ENCODE peak calls at places on chromosomes 7 and 10, in seven cellular contexts. J is H9, M is IMR-90, K is mesenchymal stem cell, P is mesendoderm, V is H1, B is trophoblast cell. S is an unnamed sample.

GRCh38 chr10:24882047-24882698 is 70.2 kb downstream of the PRTFDC1 start:
- DNase-seq in V (no peak), K (no peak), B (no peak), P (no peak), J (no peak), M (peak; percentile 60), S (no peak)

GRCh38 chr7:131603932-131604331 is 47.5 kb upstream of the PODXL start:
- DNase-seq in K (no peak), B (no peak), J (no peak), V (no peak), M (no peak), P (no peak), S (no peak)

GRCh38 chr10:101901340-101901739 is 57.7 kb upstream of the KCNIP2 start:
- DNase-seq in K (no peak), V (no peak), J (no peak), B (no peak), M (no peak), P (no peak), S (no peak)

GRCh38 chr7:149003018-149003417 is 25.3 kb downstream of the PDIA4 start:
- DNase-seq in P (no peak), M (no peak), K (no peak), J (no peak), B (no peak), V (no peak), S (no peak)

GRCh38 chr10:91653214-91653875 is 20.5 kb upstream of the PPP1R3C start:
- DNase-seq in P (no peak), M (peak; percentile 77), B (no peak), V (no peak), J (no peak), K (peak; percentile 53), S (no peak)

GRCh38 chr10:3339531-3339950 is 167.0 kb upstream of the PITRM1 start:
- DNase-seq in P (no peak), K (peak; percentile 77), M (peak; percentile 48), B (no peak), V (no peak), J (no peak), S (no peak)

GRCh38 chr10:43255644-43256431 is 11.0 kb downstream of the RASGEF1A start:
- DNase-seq in V (no peak), M (no peak), P (peak; percentile 52), B (peak; percentile 21), K (peak; percentile 2), J (peak; percentile 75), S (no peak)

GRCh38 chr7:148856035-148856881 is 27.8 kb downstream of the EZH2 start:
- DNase-seq in B (peak; percentile 70), V (no peak), P (peak; percentile 54), J (no peak), K (peak; percentile 53), M (peak; percentile 28), S (no peak)

GRCh38 chr10:70459771-70460490 is 18.4 kb upstream of the NODAL start:
- DNase-seq in M (no peak), B (no peak), V (no peak), K (no peak), P (no peak), J (peak; percentile 67), S (no peak)

GRCh38 chr7:1672851-1673486 is 2.9 kb downstream of the ELFN1 start:
- DNase-seq in J (no peak), K (no peak), V (no peak), M (no peak), B (no peak), P (no peak), S (no peak)

GRCh38 chr7:1675036-1675671 is 5.1 kb downstream of the ELFN1 start:
- DNase-seq in V (no peak), M (no peak), K (no peak), P (no peak), J (peak; percentile 25), B (no peak), S (no peak)

GRCh38 chr7:1673581-1674102 is 3.6 kb downstream of the ELFN1 start:
- DNase-seq in J (no peak), B (no peak), V (no peak), K (no peak), M (no peak), P (no peak), S (no peak)

GRCh38 chr7:1675673-1676549 is 5.8 kb downstream of the ELFN1 start:
- DNase-seq in V (no peak), P (no peak), K (no peak), B (no peak), M (no peak), J (peak; percentile 26), S (no peak)

GRCh38 chr7:1674161-1675035 is 4.3 kb downstream of the ELFN1 start:
- DNase-seq in B (no peak), K (no peak), P (no peak), V (no peak), J (no peak), M (no peak), S (no peak)
- H3K4ac ChIP-seq in B (no peak overlapping the region), K (no peak overlapping the region), P (no peak overlapping the region), V (no peak overlapping the region), J (no peak overlapping the region), M (no peak overlapping the region), S (no peak overlapping the region)

GRCh38 chr10:22228167-22228938 is 10.5 kb upstream of the EBLN1 start:
- DNase-seq in P (no peak), B (no peak), K (no peak), J (no peak), V (no peak), M (no peak), S (no peak)
- H3K18ac ChIP-seq in P (no peak overlapping the region), B (no peak overlapping the region), K (no peak overlapping the region), J (no peak overlapping the region), V (no peak overlapping the region), M (no peak overlapping the region), S (no peak overlapping the region)

GRCh38 chr7:86776136-86776535 is 132.4 kb downstream of the GRM3 start:
- DNase-seq in P (no peak), V (no peak), K (no peak), M (no peak), B (no peak), J (no peak), S (no peak)
- H2BK120ac ChIP-seq in P (no peak overlapping the region), V (no peak overlapping the region), K (no peak overlapping the region), M (no peak overlapping the region), B (no peak overlapping the region), J (no peak overlapping the region), S (no peak overlapping the region)

DNA sequence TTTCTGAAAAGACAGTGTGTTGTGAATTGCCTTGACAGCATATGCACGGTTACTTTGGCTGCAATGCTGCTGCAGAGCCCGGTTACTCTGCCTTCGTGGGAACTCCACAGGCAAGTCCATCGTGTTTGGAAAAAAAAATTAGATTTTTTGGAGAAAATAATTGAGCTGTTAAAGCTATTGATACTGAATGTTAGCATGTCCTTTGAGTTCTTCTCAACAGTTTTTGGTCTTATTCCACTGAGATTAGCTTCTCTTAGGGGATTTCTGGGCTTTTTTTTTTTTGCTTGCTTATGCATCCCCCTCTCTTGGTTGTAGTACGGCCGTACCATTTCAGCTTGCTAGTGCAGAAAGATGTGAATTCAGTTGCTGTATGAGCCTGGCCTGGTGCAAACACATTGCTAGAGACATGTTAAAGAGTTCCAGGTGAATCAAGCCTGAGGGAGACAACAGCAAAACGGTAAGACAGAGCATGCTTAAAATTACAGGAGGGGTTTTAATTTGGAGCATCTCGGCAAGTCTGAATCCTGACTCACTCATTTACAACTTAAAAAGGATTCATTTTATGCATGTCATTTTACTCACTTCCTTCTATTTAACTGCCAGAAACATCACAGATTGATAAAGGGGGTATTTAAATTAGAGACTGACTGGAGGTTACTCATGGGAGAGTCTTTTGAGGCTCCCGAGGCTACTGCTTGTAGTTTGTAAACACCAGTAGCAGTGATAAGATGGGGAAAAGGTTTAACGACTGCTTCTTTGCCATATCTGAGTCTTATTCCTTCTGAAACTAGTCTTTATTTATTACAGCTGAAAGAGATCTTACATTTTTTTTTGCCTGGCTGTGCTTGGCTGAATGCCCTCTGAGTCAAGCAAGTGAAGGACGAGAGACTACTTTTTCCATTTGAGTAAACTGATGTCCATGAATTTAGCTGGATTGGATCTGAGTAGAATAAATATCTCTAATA is 113.7 kb downstream of the CDK14 start:
- DNase-seq in V (no peak), P (peak; percentile 51), B (no peak), J (no peak), M (peak; percentile 78), K (peak; percentile 33), S (no peak)
- H3K4ac ChIP-seq in V (no peak overlapping the region), P (no peak overlapping the region), B (no peak overlapping the region), J (no peak overlapping the region), M (no peak overlapping the region), K (no peak overlapping the region), S (no peak overlapping the region)

GRCh38 chr7:2819161-2819953 is 24.8 kb downstream of the GNA12 start:
- DNase-seq in J (no peak), P (no peak), B (peak; percentile 46), V (no peak), M (no peak), K (no peak), S (no peak)
- H3K18ac ChIP-seq in J (no peak overlapping the region), P (no peak overlapping the region), B (peak overlapping the region; percentile 87), V (peak overlapping the region; percentile 93), M (peak overlapping the region; percentile 92), K (peak overlapping the region; percentile 81), S (no peak overlapping the region)

DNA sequence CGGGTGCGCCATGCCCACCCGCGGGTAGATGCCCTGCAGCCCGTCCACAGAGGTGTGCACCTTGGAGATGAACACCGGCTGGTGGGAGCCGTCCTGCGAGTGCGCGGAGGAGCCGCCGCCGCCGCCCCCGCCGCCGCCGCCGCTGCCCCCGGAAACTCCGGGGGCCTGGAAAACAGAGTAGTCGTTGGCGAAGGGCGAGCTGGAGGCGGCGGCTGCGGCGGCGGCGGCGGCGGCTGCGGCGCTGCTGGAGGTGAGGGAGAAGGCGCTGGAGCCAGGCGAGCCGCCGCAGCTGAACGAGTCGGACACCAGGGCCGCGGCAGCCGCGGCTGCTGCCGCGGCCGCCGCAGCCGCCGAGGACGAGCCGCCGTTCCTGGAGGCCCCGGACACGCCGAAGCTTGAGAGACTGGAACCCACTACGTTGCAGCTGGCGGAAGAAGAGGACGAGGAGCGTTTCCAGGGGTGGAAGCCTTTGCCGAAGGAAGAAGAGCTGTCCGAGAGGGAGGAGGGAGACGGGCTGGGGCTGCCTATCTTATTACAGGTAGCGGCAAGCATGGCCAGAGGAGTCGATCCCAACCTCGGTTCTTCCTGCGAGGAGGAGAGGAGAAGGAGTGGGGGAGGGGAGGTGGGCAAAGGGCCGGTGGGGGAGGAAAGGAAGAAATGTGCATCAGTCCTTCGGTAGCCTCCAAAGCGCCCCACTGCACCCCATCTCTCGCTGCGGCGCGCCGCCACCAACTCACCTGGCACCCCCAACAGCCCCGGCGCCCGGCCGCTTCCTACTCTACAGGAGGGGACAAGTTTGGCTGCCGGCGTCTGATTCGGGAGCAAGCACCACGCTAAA is 1.3 kb downstream of the SP8 start:
- DNase-seq in J (peak; percentile 67), V (no peak), B (peak; percentile 29), K (no peak), P (peak; percentile 79), M (no peak), S (no peak)
- H2BK120ac ChIP-seq in J (no peak overlapping the region), V (no peak overlapping the region), B (no peak overlapping the region), K (no peak overlapping the region), P (no peak overlapping the region), M (no peak overlapping the region), S (no peak overlapping the region)

GRCh38 chr10:30538086-30538485 is 91.5 kb downstream of the LYZL2 start:
- DNase-seq in P (peak; percentile 97), M (peak; percentile 27), V (no peak), K (peak; percentile 70), B (peak; percentile 82), J (no peak), S (no peak)
- H3K4ac ChIP-seq in P (peak overlapping the region; percentile 36), M (no peak overlapping the region), V (no peak overlapping the region), K (no peak overlapping the region), B (no peak overlapping the region), J (no peak overlapping the region), S (no peak overlapping the region)

GRCh38 chr10:72659694-72660093 is 32.2 kb upstream of the MCU start:
- DNase-seq in V (no peak), B (no peak), P (peak; percentile 56), M (no peak), K (peak; percentile 13), J (peak; percentile 33), S (no peak)
- H3K18ac ChIP-seq in V (no peak overlapping the region), B (no peak overlapping the region), P (no peak overlapping the region), M (no peak overlapping the region), K (no peak overlapping the region), J (no peak overlapping the region), S (no peak overlapping the region)

GRCh38 chr7:159032753-159033472 is 111.8 kb downstream of the VIPR2 start:
- DNase-seq in P (no peak), J (no peak), K (no peak), M (no peak), B (no peak), V (no peak), S (no peak)
- H2BK120ac ChIP-seq in P (no peak overlapping the region), J (no peak overlapping the region), K (no peak overlapping the region), M (no peak overlapping the region), B (no peak overlapping the region), V (no peak overlapping the region), S (no peak overlapping the region)

S was measured in neuronal stem cell.